ENCODE peak calls at places on chromosomes 5 and 9, in nine cellular contexts. One of them, this sample, is unnamed.

GRCh38 chr5:93622240-93622885 is 39.3 kb downstream of the NR2F1 start:
- DNase-seq in T-helper 1 cell: peak
- DNase-seq in CD8-positive, alpha-beta memory T cell: peak
- DNase-seq in left ventricle myocardium superior: no peak
- DNase-seq in A549: no peak
- DNase-seq in NCI-H2171 treated with DMSO at 0.1 percent for 48 hours: peak
- DNase-seq in B cell: no peak
- DNase-seq in osteocyte: no peak
- DNase-seq in cardiac muscle cell: peak
- DNase-seq in this sample: peak

GRCh38 chr5:38468202-38468656 is 88.2 kb downstream of the LIFR start:
- DNase-seq in T-helper 1 cell: no peak
- DNase-seq in CD8-positive, alpha-beta memory T cell: no peak
- DNase-seq in left ventricle myocardium superior: no peak
- DNase-seq in A549: peak
- DNase-seq in NCI-H2171 treated with DMSO at 0.1 percent for 48 hours: no peak
- DNase-seq in B cell: no peak
- DNase-seq in osteocyte: no peak
- DNase-seq in cardiac muscle cell: peak
- DNase-seq in this sample: no peak

GRCh38 chr9:98877211-98877730 is 66.4 kb upstream of the COL15A1 start:
- DNase-seq in T-helper 1 cell: no peak
- DNase-seq in CD8-positive, alpha-beta memory T cell: no peak
- DNase-seq in left ventricle myocardium superior: no peak
- DNase-seq in A549: no peak
- DNase-seq in NCI-H2171 treated with DMSO at 0.1 percent for 48 hours: no peak
- DNase-seq in B cell: no peak
- DNase-seq in osteocyte: no peak
- DNase-seq in cardiac muscle cell: no peak
- DNase-seq in this sample: no peak

GRCh38 chr9:135139366-135139965 is 52.0 kb downstream of the OLFM1 start:
- DNase-seq in T-helper 1 cell: no peak
- DNase-seq in CD8-positive, alpha-beta memory T cell: no peak
- DNase-seq in left ventricle myocardium superior: no peak
- DNase-seq in A549: no peak
- DNase-seq in NCI-H2171 treated with DMSO at 0.1 percent for 48 hours: peak
- DNase-seq in B cell: no peak
- DNase-seq in osteocyte: no peak
- DNase-seq in cardiac muscle cell: no peak
- DNase-seq in this sample: no peak

GRCh38 chr9:106784076-106784475 is 78.9 kb upstream of the ZNF462 start:
- DNase-seq in T-helper 1 cell: no peak
- DNase-seq in CD8-positive, alpha-beta memory T cell: no peak
- DNase-seq in left ventricle myocardium superior: no peak
- DNase-seq in A549: no peak
- DNase-seq in NCI-H2171 treated with DMSO at 0.1 percent for 48 hours: no peak
- DNase-seq in B cell: no peak
- DNase-seq in osteocyte: no peak
- DNase-seq in cardiac muscle cell: peak
- DNase-seq in this sample: no peak

GRCh38 chr5:130893003-130893402 is 272.1 kb downstream of the HINT1 start:
- DNase-seq in T-helper 1 cell: no peak
- DNase-seq in CD8-positive, alpha-beta memory T cell: no peak
- DNase-seq in left ventricle myocardium superior: no peak
- DNase-seq in A549: no peak
- DNase-seq in NCI-H2171 treated with DMSO at 0.1 percent for 48 hours: no peak
- DNase-seq in B cell: no peak
- DNase-seq in osteocyte: no peak
- DNase-seq in cardiac muscle cell: no peak
- DNase-seq in this sample: no peak

GRCh38 chr5:141392429-141393198 is at the start of gene PCDHGA8:
- DNase-seq in T-helper 1 cell: no peak
- DNase-seq in CD8-positive, alpha-beta memory T cell: no peak
- DNase-seq in left ventricle myocardium superior: no peak
- DNase-seq in A549: no peak
- DNase-seq in NCI-H2171 treated with DMSO at 0.1 percent for 48 hours: peak
- DNase-seq in B cell: no peak
- DNase-seq in osteocyte: no peak
- DNase-seq in cardiac muscle cell: no peak
- DNase-seq in this sample: no peak

GRCh38 chr5:96703384-96703910 is 41.3 kb downstream of the CAST start:
- DNase-seq in T-helper 1 cell: no peak
- DNase-seq in CD8-positive, alpha-beta memory T cell: no peak
- DNase-seq in left ventricle myocardium superior: no peak
- DNase-seq in A549: no peak
- DNase-seq in NCI-H2171 treated with DMSO at 0.1 percent for 48 hours: no peak
- DNase-seq in B cell: no peak
- DNase-seq in osteocyte: no peak
- DNase-seq in cardiac muscle cell: peak
- DNase-seq in this sample: no peak

GRCh38 chr9:129283290-129283691 is 105.2 kb upstream of the IER5L start:
- DNase-seq in T-helper 1 cell: no peak
- DNase-seq in CD8-positive, alpha-beta memory T cell: no peak
- DNase-seq in left ventricle myocardium superior: no peak
- DNase-seq in A549: no peak
- DNase-seq in NCI-H2171 treated with DMSO at 0.1 percent for 48 hours: no peak
- DNase-seq in B cell: no peak
- DNase-seq in osteocyte: peak
- DNase-seq in cardiac muscle cell: no peak
- DNase-seq in this sample: no peak

GRCh38 chr5:57094753-57095683 is 78.8 kb upstream of the GPBP1 start:
- DNase-seq in T-helper 1 cell: no peak
- DNase-seq in CD8-positive, alpha-beta memory T cell: no peak
- DNase-seq in left ventricle myocardium superior: no peak
- DNase-seq in A549: no peak
- DNase-seq in NCI-H2171 treated with DMSO at 0.1 percent for 48 hours: no peak
- DNase-seq in B cell: no peak
- DNase-seq in osteocyte: peak
- DNase-seq in cardiac muscle cell: peak
- DNase-seq in this sample: no peak

GRCh38 chr5:150339165-150339564 is 18.3 kb upstream of the TCOF1 start:
- DNase-seq in T-helper 1 cell: no peak
- DNase-seq in CD8-positive, alpha-beta memory T cell: no peak
- DNase-seq in left ventricle myocardium superior: no peak
- DNase-seq in A549: no peak
- DNase-seq in NCI-H2171 treated with DMSO at 0.1 percent for 48 hours: no peak
- DNase-seq in B cell: no peak
- DNase-seq in osteocyte: no peak
- DNase-seq in cardiac muscle cell: no peak
- DNase-seq in this sample: no peak

This sample was measured in effector memory CD4-positive, alpha-beta T cell.